ENCODE peak calls at places on chromosomes 3 and 15, in ten cellular contexts. Q is Peyer's patch, X is IMR-90, E is heart left ventricle, D is tibial nerve, O is upper lobe of left lung, C is gastrocnemius medialis, G is adrenal gland, K is ovary, L is spleen. I is an unnamed sample.

GRCh38 chr3:129119365-129120100 is 2.1 kb downstream of the RAB43 start:
- DNase-seq in K (no peak), X (no peak), C (no peak), E (no peak), L (peak; percentile 81), Q (peak; percentile 73), O (peak; percentile 65), G (peak; percentile 38), D (no peak), I (peak; percentile 33)

GRCh38 chr3:160403796-160404510 is 4.5 kb downstream of the SMC4 start:
- DNase-seq in X (peak; percentile 32), K (no peak), L (no peak), G (no peak), Q (no peak), O (no peak), E (no peak), C (no peak), D (no peak), I (no peak)

GRCh38 chr3:94159062-94159726 is 96.3 kb downstream of the NSUN3 start:
- DNase-seq in E (no peak), C (no peak), K (no peak), L (no peak), O (no peak), G (no peak), Q (no peak), X (peak; percentile 4), D (peak; percentile 8), I (no peak)

GRCh38 chr3:59327324-59327939 is 277.6 kb upstream of the CFAP20DC start:
- DNase-seq in O (no peak), G (no peak), L (no peak), Q (no peak), K (no peak), C (no peak), E (no peak), X (peak; percentile 41), D (no peak), I (no peak)

GRCh38 chr3:72659609-72660008 is 188.6 kb downstream of the SHQ1 start:
- DNase-seq in G (no peak), X (no peak), K (no peak), E (no peak), O (no peak), Q (no peak), C (no peak), L (no peak), D (no peak), I (no peak)

GRCh38 chr15:89665449-89666146 is 10.3 kb upstream of the KIF7 start:
- DNase-seq in D (peak; percentile 23), L (peak; percentile 84), O (peak; percentile 46), G (peak; percentile 53), Q (peak; percentile 67), X (peak; percentile 59), K (peak; percentile 73), E (peak; percentile 76), C (peak; percentile 32), I (peak; percentile 69)

GRCh38 chr3:171101982-171102610 is 75.6 kb upstream of the SLC2A2 start:
- DNase-seq in O (no peak), K (no peak), D (no peak), L (no peak), Q (no peak), C (no peak), G (no peak), E (no peak), X (peak; percentile 81), I (no peak)

GRCh38 chr3:153897842-153898241 is 223.3 kb upstream of the ARHGEF26 start:
- DNase-seq in G (no peak), L (no peak), Q (no peak), C (no peak), D (no peak), O (no peak), K (no peak), X (no peak), E (no peak), I (no peak)

GRCh38 chr3:51975857-51976549 is 1.1 kb downstream of the ABHD14A start:
- DNase-seq in Q (no peak), X (peak; percentile 64), K (peak; percentile 93), E (peak; percentile 78), D (peak; percentile 66), G (peak; percentile 81), O (peak; percentile 75), L (peak; percentile 88), C (peak; percentile 61), I (peak; percentile 85)

GRCh38 chr3:95356764-95357501 is 1294.1 kb downstream of the NSUN3 start:
- DNase-seq in L (no peak), O (no peak), D (no peak), G (no peak), X (no peak), E (no peak), Q (no peak), K (no peak), C (no peak), I (no peak)

DNA sequence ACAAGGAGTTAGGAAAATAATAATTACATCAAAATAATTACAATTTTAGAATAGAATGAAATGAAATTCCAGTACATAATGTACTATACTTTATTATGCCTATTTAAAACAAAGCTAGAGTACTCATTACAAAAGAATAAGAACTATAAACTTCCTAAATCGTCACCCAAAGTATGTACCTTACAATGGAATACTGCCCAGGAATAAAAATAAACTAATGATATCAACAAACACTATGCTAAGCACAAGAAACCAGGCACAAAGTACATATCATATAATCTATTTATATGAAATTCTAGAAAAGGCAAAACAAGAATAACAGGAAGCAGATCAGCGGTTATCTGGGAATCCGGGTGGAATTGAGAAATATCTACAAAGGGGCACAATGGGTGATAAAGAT is 84.7 kb downstream of the MYO9A start:
- DNase-seq in Q (no peak), D (no peak), X (no peak), O (no peak), G (no peak), L (no peak), C (no peak), K (no peak), E (no peak), I (no peak)
- TF ChIP-seq CTCF in Q (no peak), D (no peak), X (no peak), O (no peak), G (no peak), L (no peak), C (no peak), K (no peak), E (no peak), I (no peak)

DNA sequence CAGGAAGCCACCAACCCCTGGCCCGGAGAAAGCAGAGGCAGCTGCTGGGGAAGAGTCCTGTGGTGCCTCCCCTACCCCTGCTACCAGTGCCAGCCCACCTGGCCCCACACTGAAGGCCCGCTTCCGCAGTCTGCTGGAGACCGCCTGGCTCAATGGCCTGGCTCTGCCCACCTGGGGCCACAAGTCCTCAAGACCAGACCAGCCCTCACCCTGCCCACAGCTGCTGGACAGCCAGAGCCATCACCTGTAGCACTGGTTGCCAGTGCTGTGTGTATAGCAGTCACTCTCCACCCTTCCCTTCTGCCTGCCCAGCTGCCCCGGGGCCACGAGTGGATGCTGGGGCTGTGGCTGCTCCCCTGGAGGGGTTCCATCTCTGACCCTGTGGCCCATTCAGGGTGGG is 9.2 kb downstream of the C15orf39 start:
- DNase-seq in C (no peak), O (no peak), Q (no peak), G (peak; percentile 43), L (no peak), D (no peak), K (no peak), X (no peak), E (no peak), I (no peak)
- TF ChIP-seq POLR2A in C (no peak), O (no peak), Q (no peak), G (no peak), L (no peak), D (no peak), K (no peak), X (no peak), E (no peak), I (no peak)

GRCh38 chr15:100437261-100437660 is 91.5 kb downstream of the CERS3 start:
- DNase-seq in X (no peak), L (no peak), C (no peak), Q (no peak), K (no peak), D (no peak), O (no peak), E (no peak), G (no peak), I (no peak)

GRCh38 chr15:100429116-100429728 is 87.4 kb upstream of the ADAMTS17 start:
- DNase-seq in D (no peak), K (peak; percentile 36), E (peak; percentile 46), X (no peak), G (peak; percentile 28), C (peak; percentile 82), O (no peak), L (no peak), Q (no peak), I (peak; percentile 41)

GRCh38 chr15:100430381-100430780 is 88.6 kb upstream of the ADAMTS17 start:
- DNase-seq in L (no peak), X (no peak), C (no peak), O (no peak), D (no peak), Q (no peak), E (no peak), K (no peak), G (no peak), I (no peak)

GRCh38 chr15:100434038-100434437 is 92.3 kb upstream of the ADAMTS17 start:
- DNase-seq in Q (no peak), X (no peak), O (no peak), K (no peak), G (no peak), C (no peak), L (no peak), D (no peak), E (no peak), I (no peak)

GRCh38 chr15:100433304-100433703 is 91.5 kb upstream of the ADAMTS17 start:
- DNase-seq in L (no peak), G (no peak), Q (no peak), O (no peak), K (no peak), X (no peak), D (no peak), E (no peak), C (no peak), I (no peak)
- TF ChIP-seq CTCF in L (no peak), G (no peak), Q (no peak), O (no peak), K (no peak), X (no peak), D (no peak), E (no peak), C (no peak), I (no peak)

GRCh38 chr15:80159811-80160569 is 7.2 kb downstream of the FAH start:
- DNase-seq in E (no peak), L (no peak), K (no peak), O (no peak), D (no peak), X (peak; percentile 46), G (peak; percentile 92), Q (no peak), C (no peak), I (no peak)

GRCh38 chr15:80162059-80162554 is 9.3 kb downstream of the FAH start:
- DNase-seq in X (peak; percentile 45), O (no peak), C (no peak), L (no peak), G (peak; percentile 42), K (no peak), D (no peak), Q (no peak), E (no peak), I (no peak)

GRCh38 chr15:80161473-80162016 is 8.7 kb downstream of the FAH start:
- DNase-seq in G (peak; percentile 65), E (no peak), Q (no peak), O (no peak), L (no peak), C (no peak), D (no peak), K (no peak), X (no peak), I (no peak)

GRCh38 chr15:80159301-80159700 is 6.5 kb downstream of the FAH start:
- DNase-seq in L (no peak), E (no peak), O (no peak), D (no peak), C (no peak), X (no peak), G (no peak), Q (no peak), K (no peak), I (no peak)

GRCh38 chr15:80160570-80161156 is 7.9 kb downstream of the FAH start:
- DNase-seq in G (peak; percentile 92), K (no peak), Q (no peak), C (peak; percentile 54), O (peak; percentile 94), L (peak; percentile 87), X (peak; percentile 96), E (peak; percentile 62), D (peak; percentile 32), I (no peak)
- TF ChIP-seq POLR2A in G (peak; percentile 74), K (no peak), Q (no peak), C (no peak), O (no peak), L (no peak), X (no peak), E (no peak), D (no peak), I (no peak)

I was measured in testis.